ENCODE peak calls at places on chromosomes 16 and 17, in seven cellular contexts. P, J, X, U, N, G and A are unnamed samples.

GRCh38 chr17:78111727-78112507 is 16.6 kb downstream of the TMC6 start:
- DNase-seq in P (peak), J (no peak), X (no peak), U (no peak), N (peak), G (no peak), A (peak)

GRCh38 chr17:2198917-2199316 is 104.7 kb downstream of the SMG6 start:
- DNase-seq in P (no peak), J (no peak), X (no peak), U (no peak), N (peak), G (no peak), A (no peak)

GRCh38 chr17:34001246-34001645 is 253.8 kb upstream of the CCL2 start:
- DNase-seq in P (no peak), J (no peak), X (no peak), U (no peak), N (no peak), G (no peak), A (no peak)

GRCh38 chr16:56332464-56333079 is 92.8 kb downstream of the AMFR start:
- DNase-seq in P (peak), J (peak), X (peak), U (no peak), N (peak), G (peak), A (peak)

GRCh38 chr17:50279181-50279526 is 4.9 kb downstream of the TMEM92 start:
- DNase-seq in P (no peak), J (no peak), X (no peak), U (no peak), N (no peak), G (no peak), A (no peak)

GRCh38 chr16:75377971-75378386 is 55.3 kb downstream of the CFDP1 start:
- DNase-seq in P (no peak), J (peak), X (peak), U (peak), N (peak), G (no peak), A (no peak)

GRCh38 chr16:72612271-72612670 is 435.7 kb downstream of the ZFHX3 start:
- DNase-seq in P (no peak), J (no peak), X (no peak), U (no peak), N (no peak), G (no peak), A (no peak)

GRCh38 chr17:9209347-9209746 is 188.0 kb downstream of the NTN1 start:
- DNase-seq in P (no peak), J (no peak), X (no peak), U (no peak), N (no peak), G (no peak), A (no peak)

GRCh38 chr16:24635900-24636610 is 93.4 kb upstream of the TNRC6A start:
- DNase-seq in P (peak), J (peak), X (no peak), U (peak), N (peak), G (no peak), A (peak)

GRCh38 chr17:80894439-80894721 is 97.3 kb upstream of the CHMP6 start:
- DNase-seq in P (no peak), J (no peak), X (no peak), U (no peak), N (no peak), G (no peak), A (no peak)

GRCh38 chr17:55420067-55420775 is 1.4 kb downstream of the MMD start:
- DNase-seq in P (no peak), J (no peak), X (no peak), U (no peak), N (no peak), G (no peak), A (no peak)

DNA sequence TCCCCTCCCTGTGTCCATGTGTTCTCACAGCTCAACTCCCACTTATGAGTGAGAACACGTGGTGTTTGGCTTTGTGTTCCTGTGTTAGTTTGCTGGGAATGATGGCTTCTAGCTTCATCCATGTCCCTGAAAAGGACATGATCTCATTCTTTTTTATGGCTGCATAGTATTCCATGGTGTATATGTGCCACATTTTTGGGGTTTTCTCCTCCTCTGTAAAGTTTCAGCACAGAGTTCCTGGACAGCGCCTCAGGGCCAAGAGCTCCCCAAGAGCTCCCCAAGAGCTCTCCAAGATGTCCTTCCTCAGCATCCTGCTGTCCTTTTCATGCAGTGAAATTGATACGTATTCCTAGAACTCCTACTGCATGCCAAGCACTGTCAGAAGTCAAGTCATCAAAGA is 6.9 kb upstream of the ABAT start:
- DNase-seq in P (no peak), J (no peak), X (no peak), U (no peak), N (no peak), G (no peak), A (no peak)
- H3K27ac ChIP-seq in P (no peak), J (no peak), X (no peak), U (no peak), N (no peak), G (no peak), A (no peak)

DNA sequence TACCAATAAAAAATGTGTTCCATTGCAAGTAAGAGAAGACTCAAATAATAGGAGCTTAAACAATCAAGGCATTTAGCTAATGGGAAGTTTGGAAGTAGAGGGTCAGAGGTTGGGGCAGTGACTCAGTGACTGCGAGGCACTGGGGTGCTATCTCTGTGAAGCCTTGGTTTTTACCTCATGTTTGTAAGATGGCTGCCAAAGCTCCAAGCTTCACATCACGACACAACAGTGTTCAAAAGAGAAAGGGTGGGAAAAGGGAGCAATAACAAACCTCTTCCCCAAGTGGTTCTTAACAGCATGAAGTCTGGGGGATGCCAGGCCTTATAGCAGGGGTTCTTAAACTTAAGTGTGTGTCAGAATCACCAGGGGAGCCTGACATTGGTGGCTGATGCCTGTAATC is 26.6 kb upstream of the GPRC5B start:
- DNase-seq in P (no peak), J (no peak), X (no peak), U (no peak), N (no peak), G (no peak), A (no peak)
- H3K27ac ChIP-seq in P (no peak), J (no peak), X (no peak), U (no peak), N (no peak), G (no peak), A (no peak)

DNA sequence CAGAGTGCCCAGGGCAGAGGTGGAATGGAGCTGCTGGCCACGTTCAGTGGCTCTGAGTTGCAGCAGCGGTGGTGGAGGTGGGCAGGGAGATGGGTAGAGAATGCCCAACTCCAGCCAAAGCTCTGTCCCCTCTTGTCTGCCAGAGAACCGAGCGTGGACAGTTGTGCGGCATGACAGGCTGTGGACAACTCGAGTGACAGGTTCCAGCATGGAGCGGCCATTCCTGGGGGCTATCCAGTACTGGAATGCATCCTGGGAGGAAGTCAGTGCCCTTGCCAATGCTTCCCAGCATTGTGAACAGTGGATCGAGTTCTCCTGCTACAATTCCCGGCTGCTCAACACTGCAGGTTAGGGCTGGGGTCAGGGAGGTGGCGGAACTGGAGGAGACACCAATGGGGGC is 8.3 kb downstream of the CNTNAP1 start:
- DNase-seq in P (no peak), J (no peak), X (no peak), U (no peak), N (no peak), G (no peak), A (no peak)
- H3K27ac ChIP-seq in P (no peak), J (no peak), X (no peak), U (no peak), N (no peak), G (no peak), A (no peak)

DNA sequence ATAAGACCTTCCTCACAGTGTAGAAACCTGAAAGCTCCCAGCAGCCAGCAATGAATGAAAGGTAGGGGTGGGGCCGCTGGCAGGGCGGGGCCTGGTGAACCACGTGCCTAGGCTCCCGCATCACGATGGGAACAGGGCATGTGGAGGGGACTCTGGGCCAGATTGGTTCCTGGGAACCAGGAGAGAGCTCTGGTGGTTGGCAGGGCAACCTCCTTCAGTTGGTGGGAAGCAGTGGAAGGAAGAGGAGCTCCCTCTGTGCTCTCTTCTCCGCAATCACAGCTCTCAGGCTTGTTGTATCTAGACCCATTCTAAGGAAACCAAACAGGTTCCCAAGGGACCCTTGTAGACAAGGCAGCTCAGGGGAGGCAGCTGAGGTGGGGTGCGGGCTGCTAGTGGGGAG is 10.5 kb downstream of the GGA2 start:
- DNase-seq in P (no peak), J (peak), X (no peak), U (no peak), N (no peak), G (no peak), A (no peak)
- H3K27ac ChIP-seq in P (peak), J (no peak), X (no peak), U (no peak), N (no peak), G (no peak), A (no peak)